ENCODE peak calls at places on chromosomes 1 and 21, in nine cellular contexts. W is GM20000, Y is cardiac fibroblast, D is lower lobe of right lung, B is psoas muscle, F is neural crest cell, J is GM12878, Q is bronchial epithelial cell, H is WTC11. S is an unnamed sample.

GRCh38 chr1:16903054-16903453 is 7.3 kb downstream of the RNU1-2 start:
- DNase-seq in D (no peak), Y (peak), J (no peak), H (no peak), W (no peak), F (no peak), B (no peak), Q (peak), S (no peak)

GRCh38 chr1:5648410-5649165 is 343.6 kb downstream of the NPHP4 start:
- DNase-seq in W (no peak), Q (peak), B (no peak), Y (peak), H (no peak), D (no peak), F (no peak), J (no peak), S (no peak)

GRCh38 chr1:152495066-152495675 is 15.4 kb upstream of the LCE5A start:
- DNase-seq in B (no peak), H (no peak), F (no peak), J (no peak), W (peak), Y (peak), D (no peak), Q (peak), S (no peak)

GRCh38 chr1:23774174-23774880 is 3.9 kb upstream of the PITHD1 start:
- DNase-seq in F (no peak), Q (no peak), H (no peak), W (no peak), J (no peak), B (no peak), D (no peak), Y (no peak), S (no peak)

GRCh38 chr1:9718006-9718680 is 66.6 kb downstream of the PIK3CD start:
- DNase-seq in F (no peak), Q (no peak), Y (no peak), W (no peak), H (no peak), B (no peak), J (no peak), D (no peak), S (no peak)

GRCh38 chr1:165352442-165353293 is 3.8 kb downstream of the LMX1A start:
- DNase-seq in H (peak), D (no peak), Y (no peak), J (no peak), W (no peak), F (peak), B (no peak), Q (no peak), S (no peak)

GRCh38 chr1:11978290-11978689 is 2.0 kb upstream of the MFN2 start:
- DNase-seq in J (no peak), Q (no peak), W (no peak), H (no peak), B (no peak), D (no peak), F (no peak), Y (no peak), S (no peak)

GRCh38 chr1:229844675-229845074 is 218.6 kb downstream of the URB2 start:
- DNase-seq in H (no peak), D (no peak), Q (no peak), B (peak), Y (no peak), J (no peak), F (no peak), W (no peak), S (no peak)

GRCh38 chr1:231590453-231591198 is 36.0 kb upstream of the DISC1 start:
- DNase-seq in H (peak), J (no peak), F (peak), D (no peak), B (no peak), Y (peak), W (peak), Q (peak), S (no peak)

GRCh38 chr1:8314346-8315280 is 3.3 kb upstream of the SLC45A1 start:
- DNase-seq in J (peak), Y (peak), Q (peak), B (peak), F (peak), D (peak), W (peak), H (peak), S (no peak)

GRCh38 chr21:43697758-43698643 is 20.9 kb upstream of the PDXK start:
- DNase-seq in H (no peak), Q (no peak), W (no peak), D (peak), J (no peak), Y (peak), F (no peak), B (no peak), S (no peak)

GRCh38 chr1:14826172-14826636 is 227.7 kb downstream of the KAZN start:
- DNase-seq in D (peak), H (no peak), W (no peak), J (no peak), Q (no peak), F (no peak), B (no peak), Y (peak), S (no peak)

GRCh38 chr1:201536542-201536941 is 2.4 kb upstream of the NAV1 start:
- DNase-seq in Q (peak), B (peak), J (no peak), F (no peak), H (no peak), Y (peak), W (peak), D (no peak), S (no peak)

GRCh38 chr1:196494766-196495165 is 113.5 kb downstream of the KCNT2 start:
- DNase-seq in H (no peak), J (no peak), Y (no peak), W (no peak), D (no peak), B (no peak), Q (no peak), F (no peak), S (no peak)

GRCh38 chr1:116494351-116494692 is 76.5 kb downstream of the CD58 start:
- DNase-seq in B (no peak), F (peak), D (no peak), W (no peak), Y (no peak), J (no peak), H (no peak), Q (no peak), S (no peak)

GRCh38 chr21:45029968-45030636 is 44.3 kb upstream of the ADARB1 start:
- DNase-seq in D (no peak), Y (no peak), H (peak), F (no peak), W (no peak), Q (no peak), B (peak), J (no peak), S (no peak)

GRCh38 chr1:238951809-238952208 is 434.6 kb upstream of the CHRM3 start:
- DNase-seq in Q (peak), J (no peak), F (peak), Y (peak), H (no peak), D (no peak), W (no peak), B (no peak), S (no peak)

GRCh38 chr21:27314096-27314495 is 347.2 kb upstream of the ADAMTS5 start:
- DNase-seq in H (no peak), F (no peak), Q (no peak), J (no peak), B (no peak), Y (no peak), W (no peak), D (no peak), S (no peak)

GRCh38 chr1:173408886-173409285 is 68.2 kb upstream of the PRDX6 start:
- DNase-seq in F (no peak), D (no peak), J (no peak), Q (no peak), W (no peak), H (no peak), B (no peak), Y (no peak), S (no peak)

GRCh38 chr1:169604781-169605560 is 18.7 kb upstream of the F5 start:
- DNase-seq in Q (no peak), J (peak), F (no peak), W (no peak), Y (no peak), B (no peak), H (no peak), D (peak), S (no peak)

GRCh38 chr1:160614410-160614809 is 32.4 kb downstream of the SLAMF1 start:
- DNase-seq in H (no peak), F (no peak), B (no peak), Y (no peak), J (no peak), Q (no peak), W (no peak), D (no peak), S (no peak)

GRCh38 chr1:182413486-182413885 is 13.0 kb upstream of the TEDDM1 start:
- DNase-seq in Y (no peak), F (no peak), H (no peak), D (no peak), Q (no peak), B (no peak), W (no peak), J (no peak), S (no peak)

GRCh38 chr1:35959304-35959703 is 28.4 kb downstream of the AGO3 start:
- DNase-seq in W (no peak), F (no peak), J (no peak), Q (no peak), Y (no peak), H (no peak), B (no peak), D (no peak), S (no peak)

GRCh38 chr1:212669102-212669501 is 30.5 kb downstream of the BATF3 start:
- DNase-seq in W (no peak), Y (peak), D (no peak), Q (no peak), J (no peak), B (no peak), H (no peak), F (no peak), S (no peak)

GRCh38 chr1:163130250-163130856 is 61.2 kb downstream of the RGS4 start:
- DNase-seq in B (no peak), W (no peak), D (no peak), F (no peak), J (no peak), H (no peak), Q (no peak), Y (no peak), S (no peak)

GRCh38 chr1:162029205-162029604 is 5.5 kb upstream of the OLFML2B start:
- DNase-seq in H (no peak), F (no peak), Q (no peak), B (no peak), Y (no peak), J (no peak), W (no peak), D (no peak), S (no peak)

GRCh38 chr1:65066766-65067490 is 81.1 kb upstream of the AK4 start:
- DNase-seq in Q (no peak), Y (peak), H (peak), D (peak), B (peak), J (no peak), W (peak), F (peak), S (peak)

GRCh38 chr1:212012034-212012740 is 23.2 kb downstream of the INTS7 start:
- DNase-seq in J (peak), W (peak), D (peak), B (peak), H (peak), Y (peak), F (peak), Q (peak), S (no peak)

GRCh38 chr1:34980715-34981114 is 4.4 kb downstream of the TMEM35B start:
- DNase-seq in H (no peak), B (no peak), D (no peak), Y (no peak), J (no peak), F (no peak), W (no peak), Q (no peak), S (no peak)

DNA sequence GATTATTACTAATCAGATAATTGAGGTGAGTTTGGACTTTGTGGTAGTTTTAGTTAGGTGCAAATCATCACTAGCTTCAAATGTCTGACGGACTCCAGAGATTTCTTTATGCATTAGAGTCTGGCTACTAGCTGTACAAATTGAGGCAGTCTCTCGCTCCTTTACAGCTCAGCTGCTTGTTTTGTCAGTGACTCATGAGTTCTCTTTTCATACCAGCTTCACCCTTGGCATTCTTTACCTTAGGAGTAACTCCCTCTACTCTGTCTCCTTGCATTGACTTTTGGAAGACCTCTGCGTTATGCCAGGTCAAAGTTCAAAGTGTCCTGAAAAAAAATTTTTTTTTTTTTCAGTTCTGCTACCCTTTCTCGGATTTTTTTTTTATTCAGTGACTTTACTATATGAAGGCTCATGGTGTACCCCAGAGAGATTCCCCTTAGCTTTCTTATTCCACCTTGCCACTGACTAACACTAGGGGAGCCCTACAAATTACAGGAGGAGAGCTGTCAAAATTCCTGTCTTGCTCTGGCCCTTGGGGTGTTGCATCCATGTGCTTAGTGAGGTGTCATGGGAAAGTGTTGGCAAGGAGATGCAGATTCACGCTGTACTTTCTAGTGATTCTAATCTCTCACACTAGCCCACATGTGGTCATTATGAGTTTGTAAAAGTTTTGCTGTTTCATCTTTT is 576.6 kb downstream of the ADGRL2 start:
- DNase-seq in D (no peak), F (no peak), Y (peak), Q (peak), W (no peak), H (no peak), B (no peak), J (no peak), S (no peak)
- TF ChIP-seq CTCF in D (no peak), F (no peak), Y (no peak), Q (peak), W (no peak), H (no peak), B (no peak), J (no peak), S (no peak)

GRCh38 chr1:91744973-91745648 is 140.8 kb downstream of the TGFBR3 start:
- DNase-seq in Y (no peak), D (no peak), F (no peak), W (no peak), H (no peak), J (no peak), Q (peak), B (peak), S (no peak)
- TF ChIP-seq CTCF in Y (no peak), D (peak), F (no peak), W (no peak), H (no peak), J (no peak), Q (peak), B (peak), S (no peak)

DNA sequence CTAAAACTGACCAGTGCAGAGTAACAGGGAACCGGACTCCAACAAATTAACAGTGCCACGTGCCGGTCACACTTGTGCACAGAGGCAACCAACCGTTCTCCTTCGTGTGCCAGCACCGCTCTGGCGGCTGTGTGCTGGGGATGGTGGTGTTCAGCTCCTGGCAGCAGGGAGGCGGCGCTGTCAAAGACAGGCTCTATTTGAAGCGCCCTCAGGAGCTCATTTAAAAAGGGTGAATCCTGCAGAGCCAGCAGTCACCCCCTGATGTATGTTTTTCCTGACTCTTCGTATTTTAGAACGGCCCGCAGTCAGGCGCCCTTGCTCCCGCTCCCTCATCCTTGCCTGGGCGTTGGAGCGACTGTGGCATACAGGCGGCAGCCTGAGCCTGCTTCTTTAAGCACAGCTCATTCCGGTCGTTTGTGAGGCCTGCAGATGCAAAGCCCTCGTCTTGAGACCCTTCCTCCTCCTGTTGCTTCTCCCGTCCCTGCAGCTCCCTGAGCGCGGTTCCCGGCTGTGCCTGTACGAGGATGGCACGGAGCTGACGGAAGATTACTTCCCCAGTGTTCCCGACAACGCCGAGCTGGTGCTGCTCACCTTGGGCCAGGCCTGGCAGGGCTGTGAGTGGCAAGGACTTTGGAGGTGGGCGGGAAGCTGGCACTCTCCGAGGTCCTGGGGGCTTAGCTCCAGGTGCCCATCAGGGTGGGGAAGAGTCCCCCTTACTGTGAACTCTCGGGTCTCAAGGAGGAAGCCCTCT is 1.1 kb downstream of the DFFB start:
- DNase-seq in Y (peak), B (no peak), Q (peak), H (no peak), J (no peak), D (peak), W (no peak), F (no peak), S (no peak)
- TF ChIP-seq CTCF in Y (peak), B (no peak), Q (peak), H (no peak), J (no peak), D (no peak), W (no peak), F (no peak), S (no peak)

GRCh38 chr1:37629008-37629407 is 5.7 kb downstream of the RSPO1 start:
- DNase-seq in Y (no peak), Q (no peak), B (no peak), D (no peak), F (no peak), H (no peak), J (no peak), W (no peak), S (no peak)
- TF ChIP-seq CTCF in Y (no peak), Q (no peak), B (no peak), D (no peak), F (no peak), H (no peak), J (no peak), W (no peak), S (no peak)

DNA sequence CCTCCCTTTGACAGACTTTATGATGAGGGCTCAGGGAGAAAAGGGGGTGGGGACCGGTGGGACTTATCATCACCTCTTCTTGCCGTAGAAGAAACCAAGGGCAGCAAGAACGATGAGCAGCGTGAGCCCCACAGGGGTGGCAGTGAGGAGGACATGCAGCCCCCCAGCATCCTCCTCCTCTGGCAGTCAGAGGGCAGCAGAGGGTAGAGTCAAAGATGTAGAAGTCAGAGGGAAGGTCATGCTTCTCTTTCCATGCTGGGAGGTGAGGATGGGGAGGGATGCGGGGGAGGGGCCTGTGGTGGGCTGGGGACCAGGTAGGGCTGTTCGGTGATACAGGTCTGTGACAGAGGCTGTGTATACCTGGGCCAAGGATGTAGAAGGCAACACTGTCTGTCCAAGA is 14.8 kb downstream of the INSRR start:
- DNase-seq in H (no peak), W (peak), F (no peak), Q (no peak), Y (no peak), J (no peak), D (no peak), B (no peak), S (no peak)
- TF ChIP-seq CTCF in H (no peak), W (no peak), F (no peak), Q (no peak), Y (no peak), J (no peak), D (no peak), B (no peak), S (peak)

DNA sequence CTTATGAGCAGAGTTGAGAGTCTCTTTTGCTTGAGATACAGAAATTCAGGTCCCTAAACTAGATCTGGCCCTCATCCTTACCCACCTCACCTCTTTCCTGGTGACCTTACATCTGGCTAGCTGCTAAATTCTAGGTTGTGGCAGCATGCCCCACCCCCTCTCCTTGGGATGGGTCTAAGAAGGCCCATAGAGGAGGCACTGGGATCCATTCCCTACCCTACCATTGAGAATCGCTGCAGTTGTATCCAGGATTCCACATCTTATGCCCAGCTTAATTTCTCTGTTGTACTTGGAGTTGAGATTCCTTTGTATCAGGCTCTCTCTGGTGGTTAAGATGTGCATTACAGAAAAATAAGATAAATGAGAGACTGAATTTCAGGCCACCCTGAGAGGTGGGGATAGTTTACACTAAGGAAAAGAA is 9.5 kb upstream of the TMEM39B start:
- DNase-seq in H (no peak), Y (peak), Q (peak), J (no peak), F (no peak), D (no peak), W (peak), B (no peak), S (peak)
- TF ChIP-seq CTCF in H (no peak), Y (peak), Q (peak), J (peak), F (peak), D (peak), W (peak), B (peak), S (peak)

GRCh38 chr21:14768042-14768441 is 221.9 kb upstream of the SAMSN1 start:
- DNase-seq in F (no peak), Q (peak), H (no peak), Y (no peak), W (no peak), D (no peak), J (no peak), B (no peak), S (no peak)

GRCh38 chr21:14763695-14764064 is 217.6 kb upstream of the SAMSN1 start:
- DNase-seq in Q (no peak), Y (no peak), W (no peak), F (no peak), H (no peak), J (no peak), D (no peak), B (no peak), S (no peak)

GRCh38 chr21:14767192-14767852 is 221.2 kb upstream of the SAMSN1 start:
- DNase-seq in H (no peak), W (peak), F (no peak), Y (no peak), J (no peak), B (no peak), Q (no peak), D (no peak), S (peak)

GRCh38 chr21:14762734-14763694 is 216.9 kb upstream of the SAMSN1 start:
- DNase-seq in B (no peak), J (peak), W (peak), H (no peak), F (no peak), D (no peak), Y (no peak), Q (no peak), S (peak)

GRCh38 chr21:14766241-14766640 is 220.1 kb upstream of the SAMSN1 start:
- DNase-seq in Q (no peak), J (no peak), F (no peak), Y (no peak), B (no peak), H (peak), W (no peak), D (no peak), S (no peak)
- TF ChIP-seq CTCF in Q (no peak), J (no peak), F (no peak), Y (no peak), B (no peak), H (no peak), W (no peak), D (no peak), S (no peak)